ENCODE peak calls at places on chromosome 10, in six cellular contexts. Q, L, B, R, M and F are unnamed samples.

GRCh38 chr10:8112942-8113442 is 58.5 kb downstream of the GATA3 start:
- DNase-seq in L (no peak), M (no peak), R (no peak), Q (no peak), B (no peak), F (no peak)

GRCh38 chr10:131641898-131642297 is 258.9 kb upstream of the PPP2R2D start:
- DNase-seq in R (no peak), B (no peak), L (no peak), Q (no peak), M (no peak), F (no peak)

GRCh38 chr10:3687510-3688081 is 97.4 kb downstream of the KLF6 start:
- DNase-seq in Q (no peak), M (no peak), L (peak; percentile 37), B (no peak), R (peak; percentile 16), F (no peak)

GRCh38 chr10:120490288-120490687 is 33.3 kb downstream of the PLPP4 start:
- DNase-seq in L (no peak), M (no peak), B (no peak), Q (no peak), R (no peak), F (no peak)

GRCh38 chr10:70348228-70348850 is 34.1 kb downstream of the LRRC20 start:
- DNase-seq in M (peak; percentile 41), R (peak; percentile 48), L (no peak), Q (no peak), B (no peak), F (peak; percentile 35)

GRCh38 chr10:35585356-35585755 is 19.8 kb upstream of the GJD4 start:
- DNase-seq in Q (no peak), R (no peak), L (no peak), B (no peak), M (no peak), F (no peak)

GRCh38 chr10:73850863-73851461 is 23.4 kb downstream of the CAMK2G start:
- DNase-seq in Q (peak; percentile 81), M (peak; percentile 37), L (peak; percentile 50), B (no peak), R (peak; percentile 48), F (peak; percentile 72)

GRCh38 chr10:28403090-28403489 is 100.2 kb upstream of the MPP7 start:
- DNase-seq in L (peak; percentile 16), R (no peak), Q (no peak), B (no peak), M (peak; percentile 37), F (no peak)

GRCh38 chr10:77943086-77943901 is 16.7 kb upstream of the DLG5 start:
- DNase-seq in R (peak; percentile 76), L (peak; percentile 73), M (no peak), Q (no peak), B (no peak), F (peak; percentile 73)

GRCh38 chr10:35016009-35016408 is 74.1 kb downstream of the CUL2 start:
- DNase-seq in B (no peak), M (no peak), L (no peak), R (no peak), Q (no peak), F (no peak)

GRCh38 chr10:79219276-79219957 is 127.9 kb upstream of the PPIF start:
- DNase-seq in R (no peak), L (peak; percentile 52), Q (no peak), M (no peak), B (no peak), F (no peak)

GRCh38 chr10:131676448-131676847 is 224.4 kb upstream of the PPP2R2D start:
- DNase-seq in Q (no peak), M (no peak), B (no peak), L (no peak), R (no peak), F (no peak)

GRCh38 chr10:58399410-58399809 is 14.2 kb downstream of the TFAM start:
- DNase-seq in R (peak; percentile 77), B (no peak), Q (no peak), M (no peak), L (peak; percentile 48), F (no peak)

GRCh38 chr10:79027147-79028055 is 41.4 kb upstream of the ZMIZ1 start:
- DNase-seq in B (no peak), M (no peak), L (no peak), R (no peak), Q (peak; percentile 47), F (no peak)

GRCh38 chr10:102455893-102456471 is 4.6 kb upstream of the C10orf95 start:
- DNase-seq in L (peak; percentile 93), M (no peak), B (peak; percentile 59), Q (peak; percentile 61), R (peak; percentile 89), F (peak; percentile 79)

GRCh38 chr10:76509501-76509900 is 1078.1 kb downstream of the LRMDA start:
- DNase-seq in B (no peak), Q (no peak), R (peak; percentile 39), L (no peak), M (no peak), F (peak; percentile 22)

GRCh38 chr10:31020128-31020527 is 11.5 kb downstream of the ZNF438 start:
- DNase-seq in R (no peak), B (no peak), L (no peak), M (peak; percentile 28), Q (no peak), F (no peak)

GRCh38 chr10:117322258-117322657 is 53.0 kb downstream of the PDZD8 start:
- DNase-seq in L (no peak), R (no peak), B (no peak), M (no peak), Q (no peak), F (peak; percentile 26)

GRCh38 chr10:19629559-19629958 is 186.7 kb upstream of the PLXDC2 start:
- DNase-seq in R (peak; percentile 80), B (no peak), L (peak; percentile 67), Q (peak; percentile 73), M (peak; percentile 82), F (peak; percentile 67)

GRCh38 chr10:66176772-66177171 is 749.1 kb upstream of the LRRTM3 start:
- DNase-seq in B (peak; percentile 20), R (peak; percentile 60), M (no peak), L (peak; percentile 31), Q (no peak), F (peak; percentile 12)

GRCh38 chr10:42519079-42519478 is 119.3 kb downstream of the ZNF33B start:
- DNase-seq in Q (no peak), R (no peak), M (no peak), B (no peak), L (no peak), F (no peak)

GRCh38 chr10:31999836-32000235 is 56.4 kb downstream of the KIF5B start:
- DNase-seq in L (no peak), Q (no peak), M (no peak), R (no peak), B (no peak), F (no peak)

GRCh38 chr10:103885617-103886016 is 30.2 kb upstream of the SH3PXD2A start:
- DNase-seq in L (peak; percentile 49), R (peak; percentile 94), B (no peak), M (no peak), Q (no peak), F (peak; percentile 88)

GRCh38 chr10:1094112-1095057 is 38.2 kb downstream of the WDR37 start:
- DNase-seq in B (no peak), L (no peak), R (no peak), Q (no peak), M (no peak), F (no peak)

GRCh38 chr10:27225642-27226257 is 14.8 kb downstream of the ACBD5 start:
- DNase-seq in Q (no peak), R (no peak), M (no peak), B (no peak), L (no peak), F (no peak)

GRCh38 chr10:5584895-5585516 is 60.2 kb downstream of the CALML3 start:
- DNase-seq in Q (peak; percentile 38), B (no peak), L (peak; percentile 86), R (peak; percentile 85), M (no peak), F (peak; percentile 90)

GRCh38 chr10:93859049-93859655 is 34.6 kb upstream of the SLC35G1 start:
- DNase-seq in Q (no peak), M (no peak), L (peak; percentile 10), B (no peak), R (peak; percentile 17), F (peak; percentile 19)
- TF ChIP-seq CTCF in Q (peak; percentile 51), M (peak; percentile 43), L (peak; percentile 50), B (peak; percentile 47), R (peak; percentile 30), F (peak; percentile 31)

DNA sequence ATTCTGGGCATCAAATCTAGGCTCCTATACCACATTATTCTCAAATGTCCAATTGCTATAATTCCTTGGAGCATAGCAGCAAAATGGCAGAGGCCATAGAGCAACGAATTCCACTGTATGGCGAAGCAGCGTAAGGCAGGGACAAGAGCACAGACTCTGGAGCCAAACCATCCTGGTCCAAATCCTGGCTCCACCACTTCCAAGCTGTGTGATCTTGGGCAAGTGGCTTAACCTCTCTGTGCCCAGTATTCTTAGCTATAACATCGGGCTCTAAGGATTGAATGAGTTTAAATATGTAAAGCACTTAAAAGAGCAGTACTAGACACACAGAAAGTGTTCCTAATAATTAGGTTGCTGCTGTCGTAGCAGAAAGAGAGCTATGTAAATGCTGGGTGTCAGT is 56.2 kb downstream of the TACC2 start:
- DNase-seq in L (no peak), R (no peak), Q (no peak), B (no peak), M (no peak), F (no peak)
- H3K4me3 ChIP-seq in L (no peak overlapping the region), R (no peak overlapping the region), Q (no peak overlapping the region), B (no peak overlapping the region), M (no peak overlapping the region), F (no peak overlapping the region)

DNA sequence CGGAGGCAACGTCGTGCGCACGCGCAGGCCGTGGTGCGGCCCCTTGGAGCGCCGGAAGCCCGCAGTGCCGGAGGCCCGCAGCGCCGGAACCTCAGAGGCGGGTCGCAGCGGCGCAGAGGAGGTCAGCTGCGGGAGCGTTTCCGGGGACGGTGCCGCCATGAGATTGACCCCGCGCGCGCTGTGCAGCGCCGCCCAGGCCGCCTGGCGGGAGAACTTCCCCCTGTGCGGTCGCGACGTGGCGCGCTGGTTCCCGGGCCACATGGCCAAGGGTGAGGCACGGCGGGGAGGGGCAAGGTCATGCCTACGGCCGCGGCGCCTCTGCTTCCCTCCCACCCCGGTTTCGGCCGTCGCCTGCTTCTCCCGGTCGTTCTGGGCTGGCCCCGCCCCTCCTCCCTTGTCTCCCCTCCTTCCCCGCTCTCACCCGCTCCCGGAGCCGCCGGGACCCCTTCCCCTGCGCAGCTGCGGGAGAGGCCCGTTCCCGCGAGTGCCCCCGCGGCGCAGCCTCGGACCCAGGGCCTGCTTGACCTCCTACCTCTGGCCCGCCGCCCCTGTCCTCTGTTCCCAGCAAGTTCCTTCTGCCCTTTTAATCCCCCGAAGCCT is at the start of gene MTG1:
- DNase-seq in Q (peak; percentile 96), M (peak; percentile 94), L (peak; percentile 87), B (peak; percentile 69), R (peak; percentile 90), F (peak; percentile 90)
- TF ChIP-seq CTCF in Q (peak; percentile 24), M (no peak), L (peak; percentile 17), B (no peak), R (no peak), F (no peak)

DNA sequence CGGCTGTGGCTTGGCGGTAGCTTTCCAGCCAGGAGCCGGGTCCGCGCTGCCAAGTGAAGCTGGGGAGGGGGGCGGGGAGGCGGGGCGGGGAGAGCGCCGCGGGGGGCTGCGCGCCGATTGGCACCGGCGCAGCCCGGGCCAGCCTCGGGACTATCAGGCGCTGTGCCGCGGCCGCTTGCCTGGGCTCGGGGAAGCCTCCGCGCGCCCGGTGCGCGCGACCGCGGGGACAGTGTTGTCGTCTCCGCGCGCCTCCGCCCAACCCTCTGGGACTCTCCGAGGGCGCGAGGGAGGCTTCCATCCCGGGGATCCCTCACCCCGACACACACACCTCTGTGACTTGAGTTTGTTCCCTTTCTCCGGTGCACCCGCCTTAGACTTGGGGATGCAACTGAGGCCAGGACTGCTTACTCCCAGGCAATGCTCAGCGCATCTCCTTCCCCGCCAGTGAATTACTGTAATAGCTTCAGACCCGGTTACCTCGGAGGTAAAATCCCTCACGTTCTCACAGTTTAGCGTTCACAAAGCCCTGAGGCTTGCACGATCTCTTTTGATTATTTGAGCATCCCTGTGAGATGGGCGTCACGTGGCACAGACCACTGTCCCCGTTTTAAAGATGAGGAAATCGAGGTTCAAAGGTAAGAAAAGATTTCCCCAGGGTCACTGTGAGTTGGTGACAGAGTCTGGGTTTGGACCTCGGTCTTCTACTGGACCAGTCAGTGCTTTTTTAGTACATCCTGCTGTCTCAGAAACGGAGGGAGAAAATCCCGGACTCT is at the start of gene NKX1-2:
- DNase-seq in R (no peak), L (no peak), B (no peak), M (peak; percentile 43), Q (no peak), F (no peak)
- H3K4me3 ChIP-seq in R (no peak within 1 kb of the TSS), L (no peak within 1 kb of the TSS), B (no peak within 1 kb of the TSS), M (peak within 1 kb of the TSS; percentile 1), Q (peak within 1 kb of the TSS; percentile 14), F (no peak within 1 kb of the TSS)